ENCODE peak calls at places on chromosome 2, in five cellular contexts. O, U, Z, Y and T are unnamed samples.

GRCh38 chr2:20178404-20179178 is 46.3 kb downstream of the SDC1 start:
- DNase-seq in O (no peak), U (no peak), Z (peak; percentile 62), Y (no peak), T (no peak)

GRCh38 chr2:126359494-126359893 is 296.5 kb upstream of the GYPC start:
- DNase-seq in O (no peak), U (no peak), Z (no peak), Y (peak; percentile 22), T (no peak)

GRCh38 chr2:218829868-218830451 is 1.6 kb downstream of the PRKAG3 start:
- DNase-seq in O (no peak), U (no peak), Z (no peak), Y (peak; percentile 38), T (no peak)

GRCh38 chr2:240799183-240799740 is 20.8 kb downstream of the KIF1A start:
- DNase-seq in O (no peak), U (no peak), Z (no peak), Y (no peak), T (no peak)

GRCh38 chr2:15198051-15198450 is 363.1 kb downstream of the NBAS start:
- DNase-seq in O (no peak), U (no peak), Z (no peak), Y (no peak), T (no peak)

GRCh38 chr2:1341409-1342120 is 71.7 kb upstream of the TPO start:
- DNase-seq in O (no peak), U (no peak), Z (no peak), Y (no peak), T (no peak)

GRCh38 chr2:193907561-193907960 is 1712.8 kb upstream of the TMEFF2 start:
- DNase-seq in O (no peak), U (no peak), Z (no peak), Y (no peak), T (no peak)

GRCh38 chr2:19140463-19141208 is 217.8 kb downstream of the OSR1 start:
- DNase-seq in O (no peak), U (no peak), Z (no peak), Y (peak; percentile 57), T (peak; percentile 55)

GRCh38 chr2:5176764-5177163 is 515.4 kb upstream of the SOX11 start:
- DNase-seq in O (no peak), U (no peak), Z (no peak), Y (no peak), T (no peak)

GRCh38 chr2:60885683-60886082 is 4.3 kb downstream of the REL start:
- DNase-seq in O (no peak), U (no peak), Z (no peak), Y (no peak), T (no peak)